ENCODE peak calls at places on chromosomes 16 and 17, in six cellular contexts. Y, V, C, E, T and Q are unnamed samples.

GRCh38 chr17:50534222-50534978 is 1.9 kb downstream of the EPN3 start:
- DNase-seq in T (peak; percentile 69), C (no peak), E (peak; percentile 74), V (peak; percentile 34), Y (no peak), Q (peak; percentile 62)

GRCh38 chr17:73091770-73092517 is 544 bp downstream of the SLC39A11 start:
- DNase-seq in C (no peak), V (peak; percentile 38), E (no peak), Y (peak; percentile 36), T (no peak), Q (peak; percentile 46)

GRCh38 chr16:67456383-67457140 is 24.4 kb downstream of the ATP6V0D1 start:
- DNase-seq in V (no peak), C (no peak), E (no peak), T (no peak), Y (peak; percentile 36), Q (peak; percentile 16)

GRCh38 chr17:8041249-8041928 is 2.5 kb downstream of the ALOX15B start:
- DNase-seq in T (peak; percentile 41), C (peak; percentile 38), Y (peak; percentile 73), V (peak; percentile 83), E (no peak), Q (peak; percentile 65)

GRCh38 chr17:59401725-59402124 is 70.3 kb downstream of the YPEL2 start:
- DNase-seq in Y (no peak), V (no peak), C (no peak), T (no peak), E (no peak), Q (peak; percentile 71)

GRCh38 chr16:19291459-19291858 is 5.9 kb downstream of the CLEC19A start:
- DNase-seq in Y (no peak), T (peak; percentile 27), V (peak; percentile 8), C (peak; percentile 95), E (no peak), Q (peak; percentile 94)

GRCh38 chr17:44343510-44344209 is 1.4 kb upstream of the GRN start:
- DNase-seq in Y (no peak), C (no peak), T (no peak), E (no peak), V (no peak), Q (no peak)

GRCh38 chr17:65183736-65184135 is 46.6 kb downstream of the RGS9 start:
- DNase-seq in Y (peak; percentile 70), T (no peak), V (peak; percentile 40), C (peak; percentile 65), E (peak; percentile 72), Q (peak; percentile 98)

GRCh38 chr16:69396187-69397061 is 10.6 kb upstream of the TERF2 start:
- DNase-seq in Y (peak; percentile 96), E (peak; percentile 80), V (peak; percentile 98), T (peak; percentile 91), C (peak; percentile 84), Q (peak; percentile 81)

GRCh38 chr16:25126820-25127232 is 15.3 kb downstream of the LCMT1 start:
- DNase-seq in Y (peak; percentile 91), V (peak; percentile 72), T (peak; percentile 16), C (no peak), E (no peak), Q (peak; percentile 53)

GRCh38 chr16:27762441-27762840 is 212.5 kb downstream of the KATNIP start:
- DNase-seq in C (no peak), T (peak; percentile 80), V (peak; percentile 49), Y (peak; percentile 58), E (no peak), Q (no peak)

GRCh38 chr17:76726766-76727718 is at the start of gene METTL23:
- DNase-seq in Y (peak; percentile 77), C (peak; percentile 53), V (peak; percentile 82), E (peak; percentile 76), T (no peak), Q (peak; percentile 79)
- H2BK5ac ChIP-seq in Y (peak within 1 kb of the TSS; percentile 94), C (peak within 1 kb of the TSS; percentile 90), V (peak within 1 kb of the TSS; percentile 97), E (peak within 1 kb of the TSS; percentile 82), T (peak within 1 kb of the TSS; percentile 84), Q (peak within 1 kb of the TSS; percentile 86)

GRCh38 chr16:70764632-70765031 is 36.3 kb downstream of the VAC14 start:
- DNase-seq in E (no peak), Y (no peak), C (no peak), V (no peak), T (no peak), Q (no peak)

GRCh38 chr16:70768205-70768580 is 32.8 kb downstream of the VAC14 start:
- DNase-seq in V (no peak), C (no peak), E (no peak), T (no peak), Y (no peak), Q (no peak)

GRCh38 chr16:70766176-70766575 is 34.8 kb downstream of the VAC14 start:
- DNase-seq in C (no peak), Y (no peak), V (no peak), T (peak; percentile 83), E (no peak), Q (no peak)

GRCh38 chr16:70767377-70768204 is 33.4 kb downstream of the VAC14 start:
- DNase-seq in C (no peak), Y (no peak), E (no peak), V (peak; percentile 32), T (peak; percentile 82), Q (no peak)

GRCh38 chr16:70765491-70765890 is 35.5 kb downstream of the VAC14 start:
- DNase-seq in Y (no peak), T (no peak), E (no peak), C (no peak), V (no peak), Q (no peak)
- H3K79me1 ChIP-seq in Y (peaks cover 18% of the 10 kb centered on the region), T (peaks cover 4% of the 10 kb centered on the region), E (no peaks in the 10 kb centered on the region), C (no peaks in the 10 kb centered on the region), V (peaks cover 2% of the 10 kb centered on the region), Q (no peaks in the 10 kb centered on the region)

GRCh38 chr17:58330544-58330996 is 2.0 kb upstream of the TSPOAP1 start:
- DNase-seq in Y (no peak), E (no peak), T (no peak), V (no peak), C (no peak), Q (no peak)

GRCh38 chr17:58333396-58334207 is 5.0 kb upstream of the TSPOAP1 start:
- DNase-seq in E (no peak), C (no peak), V (no peak), T (no peak), Y (no peak), Q (no peak)

GRCh38 chr17:58332720-58333395 is 4.3 kb upstream of the TSPOAP1 start:
- DNase-seq in V (no peak), C (no peak), Y (no peak), E (no peak), T (no peak), Q (no peak)

GRCh38 chr17:58330997-58331814 is 2.6 kb upstream of the TSPOAP1 start:
- DNase-seq in C (no peak), V (no peak), T (no peak), E (no peak), Y (no peak), Q (no peak)

GRCh38 chr17:58331815-58332719 is 3.5 kb upstream of the TSPOAP1 start:
- DNase-seq in E (no peak), T (no peak), C (no peak), V (no peak), Y (no peak), Q (no peak)
- H3K4me3 ChIP-seq in E (no peak overlapping the region), T (no peak overlapping the region), C (no peak overlapping the region), V (no peak overlapping the region), Y (no peak overlapping the region), Q (no peak overlapping the region)

GRCh38 chr16:87766485-87766797 is 655 bp upstream of the KLHDC4 start:
- DNase-seq in V (no peak), Y (no peak), C (no peak), T (no peak), E (no peak), Q (no peak)
- H2BK5ac ChIP-seq in V (no peak overlapping the region), Y (no peak overlapping the region), C (no peak overlapping the region), T (peak overlapping the region; percentile 68), E (peak overlapping the region; percentile 87), Q (no peak overlapping the region)

DNA sequence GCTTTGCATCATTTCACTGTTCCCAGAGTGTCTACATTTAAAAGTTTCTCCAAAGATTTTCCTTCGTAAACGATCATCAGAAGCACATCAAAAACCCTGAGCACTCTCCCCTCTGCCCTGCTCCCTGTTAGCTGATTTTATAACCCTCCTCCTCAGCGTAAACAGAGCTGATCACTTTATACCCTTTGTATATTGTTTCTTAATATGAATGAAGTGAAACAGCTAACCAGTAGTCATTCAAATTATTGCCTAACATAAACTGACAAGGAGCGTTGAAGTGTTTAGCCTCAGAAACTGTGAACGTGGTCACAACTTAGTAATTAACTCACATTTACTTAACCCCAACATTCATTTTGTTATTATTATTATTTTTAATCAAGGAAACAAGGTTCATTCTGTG is 160.0 kb upstream of the FOXF1 start:
- DNase-seq in V (no peak), Y (no peak), T (no peak), E (no peak), C (no peak), Q (no peak)
- H3K79me1 ChIP-seq in V (no peaks in the 10 kb centered on the region), Y (peaks cover 20% of the 10 kb centered on the region), T (no peaks in the 10 kb centered on the region), E (no peaks in the 10 kb centered on the region), C (no peaks in the 10 kb centered on the region), Q (no peaks in the 10 kb centered on the region)

DNA sequence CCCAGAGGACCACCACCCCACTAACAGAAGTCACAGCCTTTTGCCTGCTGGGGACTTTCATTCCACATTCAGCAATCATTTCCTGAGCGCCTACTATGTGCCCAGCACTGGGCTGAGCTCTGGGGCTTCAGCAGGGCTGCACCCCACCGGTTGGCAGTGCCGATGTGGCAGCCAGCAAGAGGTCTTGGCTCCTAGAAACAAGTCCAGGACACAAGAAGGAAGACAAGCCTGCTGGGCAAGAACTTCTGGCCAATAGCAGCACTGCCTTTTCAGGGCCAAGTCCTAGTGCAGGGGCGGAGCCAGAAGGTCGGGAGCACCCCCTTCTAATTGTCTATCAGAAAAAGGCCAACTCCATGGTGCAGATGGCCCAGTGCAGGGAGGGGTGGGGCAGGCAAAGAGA is 13.0 kb upstream of the HOXB9 start:
- DNase-seq in V (no peak), C (no peak), E (no peak), T (no peak), Y (no peak), Q (no peak)
- H3K4me3 ChIP-seq in V (no peak overlapping the region), C (no peak overlapping the region), E (no peak overlapping the region), T (no peak overlapping the region), Y (no peak overlapping the region), Q (no peak overlapping the region)